ENCODE peak calls at places on chromosomes 7 and 10, in ten cellular contexts. One of them, this sample, is unnamed. For H3K9me3 and H3K4me1, the result is how much of the 10 kb centered on the place peaks cover.

GRCh38 chr10:60433684-60434083 is 44.0 kb upstream of the ANK3 start:
- DNase-seq in sigmoid colon: no peak
- DNase-seq in pancreas: no peak
- DNase-seq in MM.1S: no peak
- DNase-seq in colonic mucosa: no peak
- DNase-seq in SJSA1: no peak
- DNase-seq in thoracic aorta: no peak
- DNase-seq in PC-3: peak
- DNase-seq in cardiac muscle cell: no peak
- DNase-seq in fibroblast of lung: peak
- DNase-seq in this sample: no peak

GRCh38 chr7:100571829-100572116 is 1.9 kb downstream of the SAP25 start:
- DNase-seq in sigmoid colon: no peak
- DNase-seq in pancreas: no peak
- DNase-seq in MM.1S: no peak
- DNase-seq in colonic mucosa: no peak
- DNase-seq in SJSA1: no peak
- DNase-seq in thoracic aorta: no peak
- DNase-seq in PC-3: no peak
- DNase-seq in cardiac muscle cell: no peak
- DNase-seq in fibroblast of lung: no peak
- DNase-seq in this sample: peak

GRCh38 chr7:121138262-121138933 is 149.9 kb downstream of the CPED1 start:
- DNase-seq in sigmoid colon: no peak
- DNase-seq in pancreas: no peak
- DNase-seq in MM.1S: peak
- DNase-seq in colonic mucosa: no peak
- DNase-seq in SJSA1: no peak
- DNase-seq in thoracic aorta: no peak
- DNase-seq in PC-3: no peak
- DNase-seq in cardiac muscle cell: no peak
- DNase-seq in fibroblast of lung: peak
- DNase-seq in this sample: peak

GRCh38 chr10:46516660-46517416 is 39.6 kb downstream of the GPRIN2 start:
- DNase-seq in sigmoid colon: no peak
- DNase-seq in pancreas: no peak
- DNase-seq in MM.1S: no peak
- DNase-seq in colonic mucosa: peak
- DNase-seq in SJSA1: peak
- DNase-seq in thoracic aorta: no peak
- DNase-seq in PC-3: peak
- DNase-seq in cardiac muscle cell: no peak
- DNase-seq in fibroblast of lung: peak
- DNase-seq in this sample: peak

GRCh38 chr10:88253120-88253519 is 330.0 kb downstream of the RNLS start:
- DNase-seq in sigmoid colon: no peak
- DNase-seq in pancreas: no peak
- DNase-seq in MM.1S: no peak
- DNase-seq in colonic mucosa: no peak
- DNase-seq in SJSA1: no peak
- DNase-seq in thoracic aorta: no peak
- DNase-seq in PC-3: no peak
- DNase-seq in cardiac muscle cell: no peak
- DNase-seq in fibroblast of lung: no peak
- DNase-seq in this sample: no peak

GRCh38 chr7:86926732-86927131 is 132.7 kb downstream of the ELAPOR2 start:
- DNase-seq in sigmoid colon: no peak
- DNase-seq in pancreas: no peak
- DNase-seq in MM.1S: peak
- DNase-seq in colonic mucosa: peak
- DNase-seq in SJSA1: peak
- DNase-seq in thoracic aorta: no peak
- DNase-seq in PC-3: peak
- DNase-seq in cardiac muscle cell: peak
- DNase-seq in fibroblast of lung: peak
- DNase-seq in this sample: peak

GRCh38 chr7:157412021-157412443 is 75.2 kb downstream of the DNAJB6 start:
- DNase-seq in sigmoid colon: no peak
- DNase-seq in pancreas: no peak
- DNase-seq in MM.1S: no peak
- DNase-seq in colonic mucosa: no peak
- DNase-seq in SJSA1: peak
- DNase-seq in thoracic aorta: no peak
- DNase-seq in PC-3: peak
- DNase-seq in cardiac muscle cell: no peak
- DNase-seq in fibroblast of lung: peak
- DNase-seq in this sample: no peak

GRCh38 chr7:1409555-1409954 is 49.7 kb downstream of the MICALL2 start:
- DNase-seq in sigmoid colon: no peak
- DNase-seq in pancreas: no peak
- DNase-seq in MM.1S: no peak
- DNase-seq in colonic mucosa: no peak
- DNase-seq in SJSA1: no peak
- DNase-seq in thoracic aorta: no peak
- DNase-seq in PC-3: no peak
- DNase-seq in cardiac muscle cell: no peak
- DNase-seq in fibroblast of lung: no peak
- DNase-seq in this sample: no peak

GRCh38 chr10:26969145-26969926 is 108.6 kb upstream of the ABI1 start:
- DNase-seq in sigmoid colon: no peak
- DNase-seq in pancreas: no peak
- DNase-seq in MM.1S: no peak
- DNase-seq in colonic mucosa: no peak
- DNase-seq in SJSA1: no peak
- DNase-seq in thoracic aorta: no peak
- DNase-seq in PC-3: no peak
- DNase-seq in cardiac muscle cell: no peak
- DNase-seq in fibroblast of lung: no peak
- DNase-seq in this sample: no peak

GRCh38 chr10:49619613-49620012 is 5.8 kb downstream of the CHAT start:
- DNase-seq in sigmoid colon: peak
- DNase-seq in pancreas: peak
- DNase-seq in MM.1S: no peak
- DNase-seq in colonic mucosa: no peak
- DNase-seq in SJSA1: no peak
- DNase-seq in thoracic aorta: no peak
- DNase-seq in PC-3: no peak
- DNase-seq in cardiac muscle cell: no peak
- DNase-seq in fibroblast of lung: no peak
- DNase-seq in this sample: peak

GRCh38 chr7:83415840-83416239 is 233.1 kb downstream of the SEMA3E start:
- DNase-seq in sigmoid colon: no peak
- DNase-seq in pancreas: no peak
- DNase-seq in MM.1S: no peak
- DNase-seq in colonic mucosa: no peak
- DNase-seq in SJSA1: no peak
- DNase-seq in thoracic aorta: no peak
- DNase-seq in PC-3: peak
- DNase-seq in cardiac muscle cell: no peak
- DNase-seq in fibroblast of lung: no peak
- DNase-seq in this sample: no peak

GRCh38 chr10:18710201-18710653 is 51.0 kb downstream of the ARL5B start:
- DNase-seq in sigmoid colon: no peak
- DNase-seq in pancreas: peak
- DNase-seq in MM.1S: no peak
- DNase-seq in colonic mucosa: no peak
- DNase-seq in SJSA1: no peak
- DNase-seq in thoracic aorta: no peak
- DNase-seq in PC-3: no peak
- DNase-seq in cardiac muscle cell: no peak
- DNase-seq in fibroblast of lung: no peak
- DNase-seq in this sample: no peak

GRCh38 chr10:99834410-99834809 is 52.0 kb downstream of the ABCC2 start:
- DNase-seq in sigmoid colon: no peak
- DNase-seq in pancreas: no peak
- DNase-seq in MM.1S: no peak
- DNase-seq in colonic mucosa: no peak
- DNase-seq in SJSA1: peak
- DNase-seq in thoracic aorta: no peak
- DNase-seq in PC-3: peak
- DNase-seq in cardiac muscle cell: no peak
- DNase-seq in fibroblast of lung: peak
- DNase-seq in this sample: no peak

GRCh38 chr7:64562246-64562620 is 638 bp downstream of the ZNF680 start:
- DNase-seq in sigmoid colon: no peak
- DNase-seq in pancreas: no peak
- DNase-seq in MM.1S: no peak
- DNase-seq in colonic mucosa: no peak
- DNase-seq in SJSA1: no peak
- DNase-seq in thoracic aorta: no peak
- DNase-seq in PC-3: peak
- DNase-seq in cardiac muscle cell: no peak
- DNase-seq in fibroblast of lung: peak
- DNase-seq in this sample: no peak

GRCh38 chr7:64558323-64558705 is 4.6 kb downstream of the ZNF680 start:
- DNase-seq in sigmoid colon: no peak
- DNase-seq in pancreas: no peak
- DNase-seq in MM.1S: no peak
- DNase-seq in colonic mucosa: no peak
- DNase-seq in SJSA1: no peak
- DNase-seq in thoracic aorta: no peak
- DNase-seq in PC-3: no peak
- DNase-seq in cardiac muscle cell: no peak
- DNase-seq in fibroblast of lung: no peak
- DNase-seq in this sample: no peak

GRCh38 chr7:64557601-64558322 is 5.1 kb downstream of the ZNF680 start:
- DNase-seq in sigmoid colon: no peak
- DNase-seq in pancreas: no peak
- DNase-seq in MM.1S: no peak
- DNase-seq in colonic mucosa: no peak
- DNase-seq in SJSA1: no peak
- DNase-seq in thoracic aorta: no peak
- DNase-seq in PC-3: no peak
- DNase-seq in cardiac muscle cell: no peak
- DNase-seq in fibroblast of lung: no peak
- DNase-seq in this sample: no peak

GRCh38 chr7:64559206-64559605 is 3.7 kb downstream of the ZNF680 start:
- DNase-seq in sigmoid colon: no peak
- DNase-seq in pancreas: no peak
- DNase-seq in MM.1S: no peak
- DNase-seq in colonic mucosa: no peak
- DNase-seq in SJSA1: peak
- DNase-seq in thoracic aorta: no peak
- DNase-seq in PC-3: peak
- DNase-seq in cardiac muscle cell: no peak
- DNase-seq in fibroblast of lung: peak
- DNase-seq in this sample: no peak

GRCh38 chr7:64558781-64559180 is 4.1 kb downstream of the ZNF680 start:
- DNase-seq in sigmoid colon: no peak
- DNase-seq in pancreas: no peak
- DNase-seq in MM.1S: no peak
- DNase-seq in colonic mucosa: no peak
- DNase-seq in SJSA1: no peak
- DNase-seq in thoracic aorta: no peak
- DNase-seq in PC-3: no peak
- DNase-seq in cardiac muscle cell: no peak
- DNase-seq in fibroblast of lung: no peak
- DNase-seq in this sample: no peak
- H3K9me3 ChIP-seq in sigmoid colon: under half
- H3K9me3 ChIP-seq in pancreas: under half
- H3K9me3 ChIP-seq in MM.1S: under half
- H3K9me3 ChIP-seq in colonic mucosa: under half
- H3K9me3 ChIP-seq in SJSA1: under half
- H3K9me3 ChIP-seq in thoracic aorta: under half
- H3K9me3 ChIP-seq in PC-3: under half
- H3K9me3 ChIP-seq in cardiac muscle cell: under half
- H3K9me3 ChIP-seq in fibroblast of lung: under half
- H3K9me3 ChIP-seq in this sample: under half

GRCh38 chr7:77444123-77444522 is 28.0 kb upstream of the GSAP start:
- DNase-seq in sigmoid colon: no peak
- DNase-seq in pancreas: no peak
- DNase-seq in MM.1S: no peak
- DNase-seq in colonic mucosa: no peak
- DNase-seq in SJSA1: no peak
- DNase-seq in thoracic aorta: no peak
- DNase-seq in PC-3: no peak
- DNase-seq in cardiac muscle cell: peak
- DNase-seq in fibroblast of lung: peak
- DNase-seq in this sample: no peak
- H3K4me3 ChIP-seq in sigmoid colon: no peak
- H3K4me3 ChIP-seq in pancreas: no peak
- H3K4me3 ChIP-seq in MM.1S: no peak
- H3K4me3 ChIP-seq in colonic mucosa: no peak
- H3K4me3 ChIP-seq in SJSA1: no peak
- H3K4me3 ChIP-seq in thoracic aorta: no peak
- H3K4me3 ChIP-seq in PC-3: no peak
- H3K4me3 ChIP-seq in cardiac muscle cell: no peak
- H3K4me3 ChIP-seq in fibroblast of lung: no peak
- H3K4me3 ChIP-seq in this sample: no peak

GRCh38 chr10:17171131-17171530 is 30.3 kb downstream of the TRDMT1 start:
- DNase-seq in sigmoid colon: no peak
- DNase-seq in pancreas: no peak
- DNase-seq in MM.1S: no peak
- DNase-seq in colonic mucosa: no peak
- DNase-seq in SJSA1: no peak
- DNase-seq in thoracic aorta: no peak
- DNase-seq in PC-3: no peak
- DNase-seq in cardiac muscle cell: peak
- DNase-seq in fibroblast of lung: peak
- DNase-seq in this sample: no peak
- H3K4me1 ChIP-seq in sigmoid colon: under half
- H3K4me1 ChIP-seq in pancreas: under half
- H3K4me1 ChIP-seq in MM.1S: under half
- H3K4me1 ChIP-seq in colonic mucosa: under half
- H3K4me1 ChIP-seq in SJSA1: under half
- H3K4me1 ChIP-seq in thoracic aorta: half or more
- H3K4me1 ChIP-seq in PC-3: under half
- H3K4me1 ChIP-seq in cardiac muscle cell: under half
- H3K4me1 ChIP-seq in fibroblast of lung: under half
- H3K4me1 ChIP-seq in this sample: under half

GRCh38 chr7:28973591-28973990 is 15.5 kb upstream of the TRIL start:
- DNase-seq in sigmoid colon: no peak
- DNase-seq in pancreas: no peak
- DNase-seq in MM.1S: no peak
- DNase-seq in colonic mucosa: no peak
- DNase-seq in SJSA1: no peak
- DNase-seq in thoracic aorta: no peak
- DNase-seq in PC-3: no peak
- DNase-seq in cardiac muscle cell: no peak
- DNase-seq in fibroblast of lung: no peak
- DNase-seq in this sample: no peak
- H3K9me3 ChIP-seq in sigmoid colon: under half
- H3K9me3 ChIP-seq in pancreas: under half
- H3K9me3 ChIP-seq in MM.1S: under half
- H3K9me3 ChIP-seq in colonic mucosa: under half
- H3K9me3 ChIP-seq in SJSA1: under half
- H3K9me3 ChIP-seq in thoracic aorta: under half
- H3K9me3 ChIP-seq in PC-3: under half
- H3K9me3 ChIP-seq in cardiac muscle cell: under half
- H3K9me3 ChIP-seq in fibroblast of lung: under half
- H3K9me3 ChIP-seq in this sample: under half

GRCh38 chr10:79268717-79269116 is 78.6 kb upstream of the PPIF start:
- DNase-seq in sigmoid colon: no peak
- DNase-seq in pancreas: no peak
- DNase-seq in MM.1S: no peak
- DNase-seq in colonic mucosa: no peak
- DNase-seq in SJSA1: no peak
- DNase-seq in thoracic aorta: no peak
- DNase-seq in PC-3: no peak
- DNase-seq in cardiac muscle cell: no peak
- DNase-seq in fibroblast of lung: no peak
- DNase-seq in this sample: no peak
- H3K4me3 ChIP-seq in sigmoid colon: no peak
- H3K4me3 ChIP-seq in pancreas: no peak
- H3K4me3 ChIP-seq in MM.1S: no peak
- H3K4me3 ChIP-seq in colonic mucosa: no peak
- H3K4me3 ChIP-seq in SJSA1: no peak
- H3K4me3 ChIP-seq in thoracic aorta: no peak
- H3K4me3 ChIP-seq in PC-3: no peak
- H3K4me3 ChIP-seq in cardiac muscle cell: no peak
- H3K4me3 ChIP-seq in fibroblast of lung: no peak
- H3K4me3 ChIP-seq in this sample: no peak